ENCODE peak calls at places on chromosomes 1 and 21, in six cellular contexts. R is GM23338, S is HCT116, T is H1, O is K562, W is GM12878. X is an unnamed sample.

GRCh38 chr1:218377143-218377660 is 32.1 kb downstream of the TGFB2 start:
- DNase-seq in R (no peak), S (peak), T (no peak), O (peak), W (no peak), X (peak)

GRCh38 chr1:94650301-94650700 is 108.7 kb upstream of the F3 start:
- DNase-seq in R (no peak), S (no peak), T (no peak), O (no peak), W (no peak), X (no peak)

GRCh38 chr1:205068001-205068400 is 16.3 kb downstream of the TMEM81 start:
- DNase-seq in R (no peak), S (no peak), T (no peak), O (no peak), W (no peak), X (no peak)

GRCh38 chr1:185342672-185343259 is 25.7 kb upstream of the IVNS1ABP start:
- DNase-seq in R (no peak), S (no peak), T (no peak), O (no peak), W (no peak), X (no peak)

GRCh38 chr1:207316622-207317510 is 4.6 kb upstream of the CD55 start:
- DNase-seq in R (peak), S (peak), T (no peak), O (no peak), W (no peak), X (no peak)

GRCh38 chr1:844472-845026 is 79.2 kb upstream of the SAMD11 start:
- DNase-seq in R (peak), S (no peak), T (no peak), O (no peak), W (no peak), X (no peak)

GRCh38 chr1:48103495-48103894 is 106.3 kb upstream of the TRABD2B start:
- DNase-seq in R (no peak), S (no peak), T (no peak), O (no peak), W (no peak), X (no peak)

GRCh38 chr1:228176024-228176395 is 10.4 kb downstream of the IBA57 start:
- DNase-seq in R (no peak), S (no peak), T (no peak), O (no peak), W (no peak), X (no peak)

GRCh38 chr1:203086992-203087763 is 1.4 kb upstream of the MYOG start:
- DNase-seq in R (no peak), S (no peak), T (peak), O (no peak), W (no peak), X (no peak)

GRCh38 chr1:20896824-20897223 is 109.7 kb upstream of the HP1BP3 start:
- DNase-seq in R (no peak), S (no peak), T (no peak), O (no peak), W (no peak), X (no peak)

GRCh38 chr1:153081736-153082135 is 10.3 kb upstream of the SPRR2B start:
- DNase-seq in R (no peak), S (no peak), T (no peak), O (no peak), W (no peak), X (peak)

GRCh38 chr1:184433928-184434502 is 47.2 kb downstream of the C1orf21 start:
- DNase-seq in R (no peak), S (no peak), T (no peak), O (no peak), W (no peak), X (no peak)

GRCh38 chr1:158180741-158181576 is at the start of gene CD1D:
- DNase-seq in R (peak), S (no peak), T (peak), O (no peak), W (no peak), X (no peak)

GRCh38 chr1:31985430-31985829 is 28.2 kb upstream of the KHDRBS1 start:
- DNase-seq in R (no peak), S (no peak), T (no peak), O (no peak), W (no peak), X (peak)

GRCh38 chr1:196449459-196449858 is 158.8 kb downstream of the KCNT2 start:
- DNase-seq in R (no peak), S (no peak), T (no peak), O (no peak), W (no peak), X (no peak)

GRCh38 chr1:158422215-158422614 is 3.8 kb downstream of the OR10K2 start:
- DNase-seq in R (peak), S (no peak), T (no peak), O (no peak), W (no peak), X (no peak)

GRCh38 chr1:175373786-175374623 is 181.4 kb upstream of the KIAA0040 start:
- DNase-seq in R (peak), S (peak), T (peak), O (peak), W (no peak), X (peak)

GRCh38 chr21:35578350-35578782 is 482.0 kb downstream of the SETD4 start:
- DNase-seq in R (no peak), S (no peak), T (no peak), O (no peak), W (no peak), X (no peak)

GRCh38 chr1:201164645-201165044 is 10.4 kb upstream of the TMEM9 start:
- DNase-seq in R (no peak), S (no peak), T (no peak), O (no peak), W (no peak), X (no peak)

GRCh38 chr1:155324717-155325595 is 4.3 kb downstream of the RUSC1 start:
- DNase-seq in R (peak), S (peak), T (peak), O (peak), W (no peak), X (peak)

GRCh38 chr1:234659538-234659937 is 49.6 kb upstream of the IRF2BP2 start:
- DNase-seq in R (no peak), S (peak), T (no peak), O (no peak), W (no peak), X (peak)

GRCh38 chr1:223700942-223701637 is 11.2 kb upstream of the CAPN2 start:
- DNase-seq in R (no peak), S (peak), T (no peak), O (peak), W (no peak), X (peak)

GRCh38 chr1:18537386-18538306 is 56.9 kb downstream of the KLHDC7A start:
- DNase-seq in R (no peak), S (no peak), T (peak), O (no peak), W (no peak), X (no peak)

GRCh38 chr1:29708818-29709710 is 472.7 kb downstream of the PTPRU start:
- DNase-seq in R (peak), S (no peak), T (no peak), O (no peak), W (no peak), X (no peak)

GRCh38 chr1:87120779-87121178 is 206.3 kb downstream of the HS2ST1 start:
- DNase-seq in R (peak), S (no peak), T (no peak), O (peak), W (no peak), X (no peak)

GRCh38 chr1:118147542-118147941 is 37.5 kb downstream of the SPAG17 start:
- DNase-seq in R (no peak), S (no peak), T (no peak), O (no peak), W (no peak), X (no peak)

GRCh38 chr1:36847761-36848160 is 186.6 kb downstream of the GRIK3 start:
- DNase-seq in R (peak), S (no peak), T (peak), O (no peak), W (no peak), X (no peak)

GRCh38 chr21:27498025-27498424 is 531.1 kb upstream of the ADAMTS5 start:
- DNase-seq in R (no peak), S (no peak), T (no peak), O (no peak), W (no peak), X (no peak)

GRCh38 chr1:212119397-212119837 is 83.9 kb downstream of the DTL start:
- DNase-seq in R (no peak), S (no peak), T (no peak), O (no peak), W (no peak), X (no peak)

DNA sequence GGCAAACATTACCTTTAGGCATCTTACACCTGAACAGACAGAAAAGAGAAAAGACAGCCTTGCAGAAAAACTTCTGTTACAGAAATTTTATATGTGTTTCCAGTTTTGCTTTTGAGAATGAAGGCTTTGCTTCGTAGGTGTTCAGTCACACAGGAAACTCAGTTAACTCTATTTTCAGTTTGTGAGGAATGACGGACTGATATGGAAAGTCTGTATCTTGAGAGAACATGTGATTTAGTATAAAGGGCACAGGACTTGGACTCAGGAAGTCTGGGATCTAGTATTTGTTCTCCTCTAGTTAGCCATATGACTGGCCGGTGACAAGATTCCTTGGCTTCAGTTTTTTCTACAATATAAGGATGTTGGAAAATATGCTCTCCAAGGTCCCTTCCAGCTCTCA is 149.1 kb downstream of the OLFM3 start:
- DNase-seq in R (no peak), S (no peak), T (no peak), O (no peak), W (no peak), X (no peak)
- TF ChIP-seq POLR2AphosphoS5 in R (no peak), S (no peak), T (no peak), O (no peak), W (no peak), X (no peak)

GRCh38 chr1:186670965-186671486 is 9.2 kb downstream of the PTGS2 start:
- DNase-seq in R (no peak), S (no peak), T (no peak), O (no peak), W (no peak), X (peak)
- TF ChIP-seq EZH2 in R (no peak), S (no peak), T (no peak), O (no peak), W (no peak), X (no peak)

GRCh38 chr1:24425446-24425845 is 9.8 kb downstream of the NIPAL3 start:
- DNase-seq in R (no peak), S (no peak), T (no peak), O (no peak), W (no peak), X (no peak)
- TF ChIP-seq POLR2AphosphoS5 in R (no peak), S (no peak), T (no peak), O (no peak), W (no peak), X (no peak)

DNA sequence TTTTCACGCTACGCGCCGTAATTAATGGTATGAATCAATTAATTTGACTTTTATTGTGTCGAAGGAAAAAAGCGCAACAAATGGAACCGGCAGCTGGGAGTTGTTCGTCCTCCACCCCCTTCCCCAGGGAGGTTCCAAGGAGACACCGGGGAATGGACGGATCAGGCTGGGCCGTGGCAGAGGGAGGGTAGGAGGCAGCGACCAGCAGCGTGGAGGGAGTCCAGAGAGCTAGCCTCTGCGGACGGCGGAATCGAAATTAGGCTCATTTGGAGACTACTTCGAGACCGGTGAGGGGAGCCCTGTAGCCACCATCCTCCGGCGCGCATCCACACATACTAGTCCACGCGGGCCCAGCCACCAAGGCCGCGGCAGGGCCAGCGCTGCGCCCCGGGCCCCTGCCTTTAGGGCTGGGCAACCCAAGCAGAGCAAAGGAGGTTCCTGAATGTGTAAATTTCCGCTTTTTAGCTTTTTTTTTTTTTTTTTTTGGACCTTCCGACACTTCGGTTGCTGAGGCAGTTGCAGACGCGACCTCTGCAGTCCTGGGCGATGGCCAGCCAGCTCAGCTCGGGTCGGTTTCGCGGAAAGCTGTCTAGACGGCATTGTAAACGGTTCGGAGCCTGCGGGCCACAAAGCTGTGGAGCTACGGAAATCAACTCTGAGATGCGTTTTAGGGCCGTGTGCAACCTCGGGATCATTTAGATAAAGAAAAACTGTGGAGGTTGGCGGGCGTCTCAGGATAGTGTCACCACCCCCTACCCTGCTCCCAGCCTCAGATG is 2.2 kb upstream of the FOXD3 start:
- DNase-seq in R (peak), S (no peak), T (peak), O (no peak), W (no peak), X (no peak)
- TF ChIP-seq EZH2 in R (peak), S (no peak), T (peak), O (no peak), W (peak), X (peak)

X was measured in endothelial cell of umbilical vein.